ENCODE peak calls at places on chromosomes 3 and 15, in six cellular contexts. S, N, O, Z, T and U are unnamed samples.

GRCh38 chr3:72036899-72037298 is 252.0 kb upstream of the PROK2 start:
- DNase-seq in O (peak; percentile 31), Z (no peak), S (no peak), T (no peak), N (no peak), U (no peak)

GRCh38 chr3:111509308-111509707 is 32.7 kb upstream of the CD96 start:
- DNase-seq in O (no peak), S (no peak), N (no peak), T (no peak), Z (no peak), U (no peak)

GRCh38 chr15:39363761-39364586 is 216.9 kb upstream of the THBS1 start:
- DNase-seq in Z (peak; percentile 48), S (no peak), T (no peak), N (no peak), O (peak; percentile 51), U (no peak)

GRCh38 chr3:187265461-187265955 is 26.0 kb downstream of the MASP1 start:
- DNase-seq in N (no peak), O (no peak), S (no peak), Z (no peak), T (no peak), U (no peak)

GRCh38 chr3:40580494-40581091 is 55.8 kb downstream of the ZNF621 start:
- DNase-seq in N (peak; percentile 54), O (peak; percentile 45), Z (peak; percentile 74), T (peak; percentile 61), S (peak; percentile 70), U (peak; percentile 67)

GRCh38 chr3:149600619-149601018 is 57.2 kb downstream of the WWTR1 start:
- DNase-seq in T (no peak), Z (no peak), O (no peak), N (no peak), S (no peak), U (no peak)

GRCh38 chr3:115085197-115085865 is 61.8 kb downstream of the ZBTB20 start:
- DNase-seq in Z (no peak), T (no peak), S (no peak), N (no peak), O (no peak), U (no peak)

GRCh38 chr3:189842681-189843602 is 211.8 kb downstream of the TP63 start:
- DNase-seq in T (no peak), O (no peak), S (no peak), N (peak; percentile 32), Z (no peak), U (no peak)

GRCh38 chr15:73052679-73053397 is 575 bp downstream of the NEO1 start:
- DNase-seq in T (peak; percentile 59), Z (peak; percentile 26), O (peak; percentile 15), N (peak; percentile 62), S (peak; percentile 41), U (peak; percentile 80)

GRCh38 chr3:113169876-113170452 is 41.4 kb upstream of the BOC start:
- DNase-seq in N (no peak), T (no peak), Z (no peak), S (no peak), O (no peak), U (no peak)

GRCh38 chr15:69253156-69253555 is 45.6 kb upstream of the PAQR5 start:
- DNase-seq in S (no peak), O (peak; percentile 93), Z (peak; percentile 89), N (no peak), T (no peak), U (no peak)

GRCh38 chr3:112303811-112304325 is 9.9 kb upstream of the SLC9C1 start:
- DNase-seq in T (peak; percentile 40), N (no peak), S (no peak), Z (peak; percentile 58), O (peak; percentile 29), U (no peak)

GRCh38 chr3:188365978-188366698 is 212.2 kb downstream of the LPP start:
- DNase-seq in N (no peak), S (no peak), T (no peak), O (peak; percentile 78), Z (peak; percentile 27), U (no peak)

GRCh38 chr3:9111349-9112265 is 137.8 kb downstream of the SRGAP3 start:
- DNase-seq in N (no peak), S (no peak), T (no peak), O (peak; percentile 24), Z (no peak), U (no peak)

GRCh38 chr15:90086868-90087268 is 15.4 kb downstream of the IDH2 start:
- DNase-seq in S (no peak), T (peak; percentile 57), O (no peak), N (peak; percentile 55), Z (peak; percentile 22), U (peak; percentile 71)

GRCh38 chr3:136305879-136306278 is 55.7 kb downstream of the PCCB start:
- DNase-seq in Z (peak; percentile 63), O (peak; percentile 14), S (no peak), N (no peak), T (peak; percentile 57), U (no peak)

GRCh38 chr3:178308696-178309278 is 227.4 kb upstream of the KCNMB2 start:
- DNase-seq in T (no peak), Z (no peak), N (no peak), S (no peak), O (no peak), U (no peak)

GRCh38 chr3:50150863-50151686 is 4.0 kb upstream of the SEMA3F start:
- DNase-seq in S (no peak), Z (no peak), N (no peak), O (no peak), T (no peak), U (no peak)

GRCh38 chr3:126131881-126132750 is 48.2 kb upstream of the SLC41A3 start:
- DNase-seq in S (no peak), N (peak; percentile 4), T (no peak), O (no peak), Z (no peak), U (no peak)

GRCh38 chr15:89556413-89557262 is 18.6 kb upstream of the TICRR start:
- DNase-seq in O (peak; percentile 36), Z (peak; percentile 82), T (peak; percentile 52), S (peak; percentile 39), N (peak; percentile 31), U (peak; percentile 45)

GRCh38 chr15:100768501-100768931 is 111.1 kb upstream of the ALDH1A3 start:
- DNase-seq in Z (no peak), S (no peak), O (no peak), T (no peak), N (no peak), U (peak; percentile 8)

GRCh38 chr3:71423151-71423906 is 160.2 kb downstream of the FOXP1 start:
- DNase-seq in S (no peak), N (no peak), T (no peak), Z (peak; percentile 46), O (peak; percentile 51), U (no peak)

GRCh38 chr3:33044676-33045075 is 52.3 kb downstream of the GLB1 start:
- DNase-seq in O (no peak), T (peak; percentile 45), Z (no peak), S (no peak), N (no peak), U (no peak)

GRCh38 chr3:196120291-196120951 is 38.5 kb upstream of the TFRC start:
- DNase-seq in N (no peak), O (no peak), T (no peak), S (no peak), Z (no peak), U (no peak)

DNA sequence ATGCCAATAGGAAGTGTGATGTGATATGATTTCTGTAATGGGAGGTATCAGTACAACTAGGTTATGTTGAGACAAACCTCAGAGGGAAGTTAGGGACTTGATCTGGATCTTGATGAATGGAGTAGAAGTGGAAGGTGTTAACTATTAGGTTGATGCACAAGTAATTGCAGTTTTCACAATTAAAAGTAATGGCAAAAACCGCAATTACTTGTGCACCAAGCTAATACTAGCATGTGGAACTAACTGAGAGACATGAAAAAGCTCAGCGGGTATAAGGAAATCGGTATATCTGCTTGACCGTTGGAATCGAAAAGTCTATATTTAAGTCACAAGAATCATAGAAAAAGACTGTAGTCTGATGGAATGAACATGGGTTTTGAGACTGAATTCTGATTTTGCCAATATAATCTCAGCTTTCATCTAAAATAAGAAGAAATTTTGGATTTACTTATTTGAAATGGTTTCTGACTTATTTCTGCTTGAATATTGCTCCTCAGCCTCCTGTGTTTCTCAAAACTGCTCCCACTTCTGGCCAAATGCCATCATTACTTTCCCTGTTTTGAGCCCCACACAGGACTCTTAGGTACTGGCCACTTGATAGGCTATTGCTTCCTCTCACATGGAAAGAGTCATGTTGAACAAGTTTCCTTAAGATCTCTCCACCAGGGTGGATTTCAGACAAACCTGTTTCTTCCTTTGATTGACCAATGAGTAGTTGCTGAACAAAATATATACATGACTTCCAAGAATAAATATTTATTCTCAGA is 271.5 kb upstream of the COL8A1 start:
- DNase-seq in N (no peak), O (no peak), Z (no peak), T (no peak), S (no peak), U (no peak)
- TF ChIP-seq CTCF in N (no peak), O (no peak), Z (no peak), T (no peak), S (no peak), U (no peak)

GRCh38 chr3:139319428-139320402 is 24.1 kb upstream of the MRPS22 start:
- DNase-seq in N (no peak), O (no peak), T (no peak), S (no peak), Z (no peak), U (no peak)
- TF ChIP-seq CTCF in N (no peak), O (peak; percentile 27), T (peak; percentile 25), S (no peak), Z (peak; percentile 59), U (peak; percentile 29)

DNA sequence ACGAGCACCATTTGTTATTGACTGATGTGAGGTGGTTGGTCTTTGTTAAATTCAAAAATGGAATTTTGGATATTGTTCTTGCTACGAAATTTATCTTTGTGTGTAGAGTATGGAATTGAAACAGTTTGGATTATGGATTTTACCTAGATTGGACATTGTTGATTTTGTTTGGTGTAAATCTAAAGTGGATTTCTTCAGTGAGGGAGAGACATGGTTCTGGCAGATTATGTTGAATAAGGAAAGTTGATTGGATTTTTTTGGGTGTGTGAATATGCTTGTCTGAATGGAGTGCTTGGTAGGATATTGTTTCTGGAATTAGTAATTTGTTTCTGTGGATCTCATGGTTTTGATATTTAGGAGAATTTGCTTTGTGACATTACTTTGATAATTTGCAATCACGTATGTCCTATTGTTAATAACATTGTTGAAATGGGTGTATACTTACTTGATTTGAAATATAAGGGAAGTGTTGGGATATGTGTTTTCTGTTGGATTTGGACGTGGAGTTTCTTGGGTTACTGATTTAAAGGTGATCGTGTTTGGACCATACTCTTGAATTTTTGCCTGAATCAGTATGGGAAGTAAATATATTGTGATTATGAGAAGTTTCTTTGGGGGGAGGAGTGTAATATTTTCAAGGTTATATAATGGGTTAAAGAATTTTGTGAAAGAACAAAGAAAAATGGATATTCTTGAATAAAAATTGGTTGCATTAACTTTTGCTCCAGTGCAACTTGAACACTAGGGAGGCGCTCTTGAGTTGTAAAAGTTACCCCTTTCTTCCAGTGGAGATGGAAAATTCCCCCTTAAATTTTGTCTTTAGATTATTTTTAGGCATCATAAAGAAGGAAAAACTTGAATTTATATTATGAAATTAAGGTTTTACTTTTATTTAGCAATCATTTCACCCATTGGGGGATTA is 875 bp upstream of the CHD2 start:
- DNase-seq in O (no peak), S (no peak), N (no peak), T (peak; percentile 38), Z (peak; percentile 0), U (no peak)
- TF ChIP-seq CTCF in O (peak; percentile 30), S (no peak), N (peak; percentile 30), T (peak; percentile 40), Z (no peak), U (peak; percentile 5)

DNA sequence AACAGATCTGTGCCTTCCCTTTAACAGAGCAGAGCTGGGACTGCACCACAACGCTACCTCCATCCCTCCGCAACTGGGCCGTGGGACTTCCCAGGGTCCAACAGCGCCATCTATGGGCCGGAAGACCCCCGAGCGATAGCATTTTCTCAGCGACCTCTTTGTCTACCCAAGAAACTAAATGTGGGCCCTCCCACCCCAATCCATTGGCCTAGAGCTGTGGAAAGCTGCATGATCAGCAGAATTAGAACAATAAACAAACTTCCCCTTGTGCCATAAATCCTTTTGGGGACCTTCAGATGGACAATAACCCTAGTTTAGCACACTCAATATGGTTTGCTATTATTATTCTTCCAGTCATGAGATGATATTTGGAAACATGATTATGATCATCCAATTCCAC is 74.8 kb upstream of the NTRK3 start:
- DNase-seq in T (peak; percentile 72), S (no peak), Z (peak; percentile 2), O (no peak), N (peak; percentile 14), U (peak; percentile 53)
- TF ChIP-seq CTCF in T (peak; percentile 75), S (no peak), Z (peak; percentile 53), O (peak; percentile 61), N (no peak), U (peak; percentile 73)